ENCODE peak calls at places on chromosome X, in eight cellular contexts. Q, T, P, L, X, B, K and O are unnamed samples.

GRCh38 chrX:44431206-44431605 is 87.7 kb upstream of the EFHC2 start:
- DNase-seq in Q (peak; percentile 58), T (no peak), P (peak; percentile 81), L (no peak), X (no peak), B (no peak), K (no peak), O (no peak)

GRCh38 chrX:2500681-2501151 is at the start of the genes DHRSX and ZBED1:
- DNase-seq in Q (peak; percentile 48), T (peak; percentile 81), P (no peak), L (peak; percentile 81), X (peak; percentile 77), B (no peak), K (peak; percentile 23), O (no peak)

GRCh38 chrX:24718771-24719170 is 25.1 kb downstream of the POLA1 start:
- DNase-seq in Q (no peak), T (no peak), P (no peak), L (no peak), X (no peak), B (no peak), K (no peak), O (no peak)

GRCh38 chrX:73267206-73267605 is 52.6 kb upstream of the NAP1L2 start:
- DNase-seq in Q (no peak), T (no peak), P (no peak), L (no peak), X (no peak), B (no peak), K (no peak), O (no peak)

GRCh38 chrX:129524250-129524850 is 1.1 kb upstream of the SMARCA1 start:
- DNase-seq in Q (no peak), T (no peak), P (no peak), L (no peak), X (no peak), B (no peak), K (no peak), O (no peak)

GRCh38 chrX:40004916-40005289 is 92.9 kb downstream of the BCOR start:
- DNase-seq in Q (no peak), T (no peak), P (no peak), L (peak; percentile 66), X (no peak), B (no peak), K (no peak), O (no peak)

GRCh38 chrX:43386872-43387271 is 269.2 kb upstream of the MAOA start:
- DNase-seq in Q (no peak), T (no peak), P (peak; percentile 2), L (no peak), X (no peak), B (no peak), K (no peak), O (no peak)

GRCh38 chrX:25021132-25021498 is 5.3 kb upstream of the ARX start:
- DNase-seq in Q (peak; percentile 63), T (no peak), P (no peak), L (no peak), X (no peak), B (no peak), K (no peak), O (no peak)

GRCh38 chrX:132740316-132741123 is 217.9 kb downstream of the HS6ST2 start:
- DNase-seq in Q (peak; percentile 32), T (no peak), P (no peak), L (no peak), X (no peak), B (no peak), K (no peak), O (peak; percentile 10)

GRCh38 chrX:5399403-5399802 is 829.3 kb downstream of the NLGN4X start:
- DNase-seq in Q (peak; percentile 71), T (no peak), P (no peak), L (no peak), X (no peak), B (no peak), K (no peak), O (no peak)

GRCh38 chrX:7133036-7133412 is 14.5 kb upstream of the STS start:
- DNase-seq in Q (no peak), T (no peak), P (no peak), L (peak; percentile 48), X (no peak), B (no peak), K (no peak), O (no peak)
- H3K9me3 ChIP-seq in Q (no peaks in the 10 kb centered on the region), T (no peaks in the 10 kb centered on the region), P (no peaks in the 10 kb centered on the region), L (no peaks in the 10 kb centered on the region), X (no peaks in the 10 kb centered on the region), B (no peaks in the 10 kb centered on the region), K (no peaks in the 10 kb centered on the region), O (no peaks in the 10 kb centered on the region)

GRCh38 chrX:106615041-106615440 is 3.3 kb downstream of the RADX start:
- DNase-seq in Q (no peak), T (no peak), P (no peak), L (no peak), X (no peak), B (no peak), K (no peak), O (no peak)

GRCh38 chrX:106621836-106622235 is 10.1 kb downstream of the RADX start:
- DNase-seq in Q (no peak), T (no peak), P (no peak), L (no peak), X (no peak), B (no peak), K (no peak), O (no peak)

DNA sequence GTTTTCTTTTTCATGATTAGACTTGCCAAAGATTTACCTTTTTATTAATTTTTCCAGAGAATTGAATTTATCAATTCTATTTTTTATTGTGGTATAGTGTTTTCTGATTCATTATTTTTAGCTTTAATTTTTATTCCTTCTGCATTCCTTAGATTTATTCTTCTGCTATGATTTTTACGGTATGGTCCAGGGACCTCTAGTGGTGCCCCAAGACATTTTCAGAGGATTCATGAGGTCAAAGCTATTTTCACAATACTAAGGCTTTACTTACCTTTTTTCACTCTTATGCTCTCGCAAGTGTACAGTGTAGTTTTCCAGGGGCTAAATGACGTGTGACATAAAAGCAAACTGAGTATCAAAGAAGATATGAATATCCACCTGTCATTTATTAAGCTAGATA is 8.0 kb downstream of the RADX start:
- DNase-seq in Q (no peak), T (no peak), P (no peak), L (no peak), X (no peak), B (no peak), K (no peak), O (no peak)
- TF ChIP-seq CTCF in Q (peak; percentile 41), T (no peak), P (peak; percentile 38), L (peak; percentile 68), X (peak; percentile 14), B (peak; percentile 41), K (no peak), O (peak; percentile 67)

DNA sequence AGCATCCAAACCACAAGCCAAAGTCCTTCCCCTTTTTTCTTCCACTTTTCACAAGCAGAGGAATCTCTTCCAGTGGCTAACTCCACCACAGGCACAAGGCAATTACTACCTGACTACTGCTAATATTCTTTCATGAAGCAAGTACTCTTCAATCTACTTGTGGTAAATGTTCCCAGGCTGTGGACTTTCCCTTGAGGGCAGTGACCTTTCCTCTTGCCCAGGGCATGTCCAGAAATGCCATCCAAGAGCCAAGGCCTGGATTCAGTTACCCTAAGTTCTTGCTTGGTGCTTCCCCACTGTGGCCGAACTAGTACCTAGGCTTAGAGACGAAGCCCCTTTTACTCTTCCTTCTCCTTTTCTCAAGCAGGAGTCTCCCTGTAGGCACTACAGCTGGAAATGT is 400.7 kb downstream of the DCAF12L2 start:
- DNase-seq in Q (no peak), T (no peak), P (no peak), L (no peak), X (no peak), B (no peak), K (no peak), O (no peak)
- H3K9me3 ChIP-seq in Q (peaks cover 12% of the 10 kb centered on the region), T (no peaks in the 10 kb centered on the region), P (peaks cover 12% of the 10 kb centered on the region), L (peaks cover 8% of the 10 kb centered on the region), X (peaks cover 16% of the 10 kb centered on the region), B (no peaks in the 10 kb centered on the region), K (no peaks in the 10 kb centered on the region), O (no peaks in the 10 kb centered on the region)

DNA sequence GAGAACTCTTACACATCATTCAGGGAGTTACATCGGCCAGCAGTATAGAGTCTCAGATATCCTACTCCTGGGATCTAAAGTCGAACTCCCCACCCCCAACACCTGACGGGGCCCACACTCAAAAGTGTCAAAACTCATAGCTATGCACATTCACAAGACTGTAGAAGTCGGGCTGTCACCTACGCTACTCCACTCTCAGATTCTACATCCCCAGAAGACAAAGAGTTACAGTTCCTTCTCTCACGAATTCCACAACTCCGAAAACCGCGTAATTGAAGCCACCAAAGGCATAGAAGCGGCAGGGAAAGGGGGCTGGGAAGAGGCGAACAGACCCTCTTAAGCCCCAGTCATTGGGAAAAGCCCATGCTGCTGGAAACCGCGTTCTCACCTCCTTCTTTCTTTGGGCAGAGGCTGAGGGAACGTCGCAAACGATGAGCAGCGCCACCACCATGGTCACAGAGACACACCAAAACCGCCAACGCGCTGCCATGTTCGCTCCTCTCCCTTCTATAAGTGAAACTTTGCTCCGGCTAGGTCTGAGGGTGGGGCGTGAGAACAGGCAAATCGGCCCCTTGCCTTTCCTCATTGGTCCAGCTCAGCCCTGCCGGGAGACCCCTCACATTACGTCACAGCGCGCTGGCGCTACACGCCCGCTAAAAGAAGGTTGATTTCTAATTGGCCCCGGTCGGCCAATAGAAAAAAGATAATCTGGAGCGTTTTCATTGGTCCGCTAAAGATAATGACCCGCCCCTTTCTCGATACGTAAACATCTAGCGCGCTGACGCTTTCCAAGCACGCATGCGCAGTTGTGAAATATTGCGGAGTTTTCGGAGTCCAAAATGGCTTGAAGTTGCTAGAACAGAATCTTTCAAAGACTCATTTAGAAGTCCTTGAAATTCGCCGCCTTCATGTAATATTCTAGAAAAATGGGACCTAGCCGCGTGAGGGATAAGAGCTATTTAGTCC is at the start of gene MAGT1:
- DNase-seq in Q (peak; percentile 97), T (peak; percentile 94), P (peak; percentile 93), L (peak; percentile 95), X (peak; percentile 92), B (peak; percentile 91), K (peak; percentile 75), O (peak; percentile 90)
- TF ChIP-seq CTCF in Q (no peak), T (no peak), P (no peak), L (no peak), X (no peak), B (no peak), K (no peak), O (no peak)

DNA sequence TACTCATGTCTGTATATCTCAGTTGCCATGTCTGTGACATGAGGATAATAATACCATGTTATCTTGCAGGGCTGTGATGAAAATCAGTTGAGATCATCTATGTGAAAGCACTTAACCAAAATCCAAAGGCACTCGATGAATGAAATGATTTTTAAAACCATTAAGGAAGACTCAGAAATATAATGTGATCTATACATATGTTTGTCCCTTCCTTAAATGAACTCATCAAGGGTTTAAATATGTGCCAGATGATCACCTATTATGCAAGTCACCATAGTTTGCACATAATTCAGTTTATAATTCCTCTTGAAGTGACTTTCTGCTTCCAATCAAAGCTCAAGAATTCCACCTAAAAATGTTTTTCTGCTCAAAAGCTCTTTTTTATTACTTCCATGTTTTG is at the start of gene FOXR2:
- DNase-seq in Q (no peak), T (no peak), P (no peak), L (no peak), X (no peak), B (no peak), K (no peak), O (no peak)
- H3K9me3 ChIP-seq in Q (no peaks in the 10 kb centered on the region), T (no peaks in the 10 kb centered on the region), P (no peaks in the 10 kb centered on the region), L (no peaks in the 10 kb centered on the region), X (no peaks in the 10 kb centered on the region), B (no peaks in the 10 kb centered on the region), K (no peaks in the 10 kb centered on the region), O (no peaks in the 10 kb centered on the region)

GRCh38 chrX:23008431-23009099 is 8.8 kb downstream of the DDX53 start:
- DNase-seq in Q (peak; percentile 50), T (no peak), P (no peak), L (no peak), X (no peak), B (no peak), K (no peak), O (peak; percentile 2)
- TF ChIP-seq CTCF in Q (peak; percentile 64), T (peak; percentile 18), P (peak; percentile 33), L (peak; percentile 88), X (peak; percentile 16), B (peak; percentile 34), K (no peak), O (peak; percentile 50)